ENCODE peak calls at places on chromosomes 11 and 22, in five cellular contexts. M, X, U, D and P are unnamed samples.

GRCh38 chr11:70191495-70192140 is 11.5 kb upstream of the FADD start:
- DNase-seq in M (peak), X (peak), U (peak), D (no peak), P (peak)

GRCh38 chr11:115990004-115990447 is 485.8 kb upstream of the CADM1 start:
- DNase-seq in M (no peak), X (no peak), U (peak), D (no peak), P (no peak)

GRCh38 chr22:29882716-29883044 is 294 bp upstream of the MTMR3 start:
- DNase-seq in M (no peak), X (no peak), U (no peak), D (no peak), P (no peak)

GRCh38 chr22:28116261-28116673 is 197.2 kb upstream of the PITPNB start:
- DNase-seq in M (no peak), X (no peak), U (no peak), D (no peak), P (no peak)

GRCh38 chr11:6655020-6655789 is 404 bp downstream of the DCHS1 start:
- DNase-seq in M (no peak), X (no peak), U (no peak), D (no peak), P (no peak)

GRCh38 chr11:8282621-8283509 is 19.2 kb upstream of the LMO1 start:
- DNase-seq in M (no peak), X (no peak), U (no peak), D (no peak), P (no peak)

GRCh38 chr22:38034278-38034882 is 22.8 kb upstream of the PICK1 start:
- DNase-seq in M (peak), X (peak), U (peak), D (peak), P (peak)

GRCh38 chr11:540583-541432 is 3.5 kb downstream of the LRRC56 start:
- DNase-seq in M (no peak), X (no peak), U (no peak), D (no peak), P (no peak)

GRCh38 chr11:128502736-128503135 is 84.6 kb downstream of the ETS1 start:
- DNase-seq in M (no peak), X (no peak), U (no peak), D (no peak), P (no peak)

GRCh38 chr22:41447435-41448188 is 1.0 kb upstream of the TOB2 start:
- DNase-seq in M (no peak), X (no peak), U (peak), D (no peak), P (peak)

GRCh38 chr11:67272327-67273259 is 6.3 kb downstream of the GRK2 start:
- DNase-seq in M (no peak), X (no peak), U (no peak), D (no peak), P (no peak)

GRCh38 chr22:29587938-29588699 is 7.2 kb upstream of the NIPSNAP1 start:
- DNase-seq in M (no peak), X (no peak), U (no peak), D (no peak), P (peak)

GRCh38 chr22:46040471-46041465 is 63.8 kb upstream of the WNT7B start:
- DNase-seq in M (no peak), X (no peak), U (no peak), D (no peak), P (no peak)

GRCh38 chr22:48596111-48596860 is 1231.4 kb downstream of the BRD1 start:
- DNase-seq in M (no peak), X (no peak), U (no peak), D (no peak), P (no peak)

GRCh38 chr22:32764330-32765116 is 37.0 kb upstream of the TIMP3 start:
- DNase-seq in M (no peak), X (no peak), U (peak), D (no peak), P (no peak)

GRCh38 chr11:83292709-83293435 is 6.7 kb upstream of the CCDC90B start:
- DNase-seq in M (peak), X (peak), U (peak), D (no peak), P (peak)

GRCh38 chr22:37457093-37457893 is 28.9 kb downstream of the MFNG start:
- DNase-seq in M (peak), X (peak), U (peak), D (peak), P (peak)

GRCh38 chr11:14443642-14444041 is 56.0 kb downstream of the COPB1 start:
- DNase-seq in M (no peak), X (no peak), U (peak), D (no peak), P (peak)

GRCh38 chr22:31212783-31213626 is 907 bp downstream of the LIMK2 start:
- DNase-seq in M (no peak), X (no peak), U (peak), D (no peak), P (no peak)

GRCh38 chr11:72826191-72826941 is 12.2 kb downstream of the ATG16L2 start:
- DNase-seq in M (no peak), X (no peak), U (no peak), D (no peak), P (no peak)

GRCh38 chr11:78216571-78217287 is 28.0 kb downstream of the USP35 start:
- DNase-seq in M (no peak), X (no peak), U (peak), D (no peak), P (no peak)

GRCh38 chr11:128400382-128401203 is 186.8 kb downstream of the ETS1 start:
- DNase-seq in M (no peak), X (no peak), U (no peak), D (no peak), P (no peak)

GRCh38 chr11:92349478-92350156 is 125.0 kb downstream of the FAT3 start:
- DNase-seq in M (no peak), X (no peak), U (no peak), D (no peak), P (no peak)

GRCh38 chr11:61910473-61911123 is 6.8 kb downstream of the RAB3IL1 start:
- DNase-seq in M (no peak), X (no peak), U (no peak), D (no peak), P (no peak)

GRCh38 chr22:42066937-42067336 is 3.7 kb downstream of the NAGA start:
- DNase-seq in M (no peak), X (no peak), U (no peak), D (no peak), P (no peak)

GRCh38 chr11:131463162-131463561 is 92.7 kb downstream of the NTM start:
- DNase-seq in M (no peak), X (no peak), U (no peak), D (no peak), P (no peak)

GRCh38 chr11:88231894-88232482 is 56.7 kb upstream of the RAB38 start:
- DNase-seq in M (no peak), X (no peak), U (peak), D (no peak), P (peak)

GRCh38 chr11:47215366-47215925 is 672 bp downstream of the DDB2 start:
- DNase-seq in M (no peak), X (no peak), U (no peak), D (peak), P (peak)

GRCh38 chr22:36862251-36863242 is 1.7 kb downstream of the NCF4 start:
- DNase-seq in M (no peak), X (no peak), U (no peak), D (peak), P (no peak)

GRCh38 chr11:122661182-122661945 is 5.8 kb downstream of the UBASH3B start:
- DNase-seq in M (no peak), X (no peak), U (no peak), D (no peak), P (no peak)

GRCh38 chr22:17213976-17214375 is 5.3 kb downstream of the ADA2 start:
- DNase-seq in M (peak), X (no peak), U (peak), D (no peak), P (peak)

GRCh38 chr11:45993438-45994064 is 71.1 kb downstream of the LARGE2 start:
- DNase-seq in M (no peak), X (no peak), U (peak), D (no peak), P (no peak)

GRCh38 chr22:46053563-46054090 is 76.7 kb upstream of the WNT7B start:
- DNase-seq in M (no peak), X (no peak), U (no peak), D (no peak), P (no peak)

GRCh38 chr11:74138572-74138971 is 32.2 kb downstream of the C2CD3 start:
- DNase-seq in M (peak), X (no peak), U (peak), D (no peak), P (peak)

GRCh38 chr11:28176231-28176853 is 68.2 kb downstream of the METTL15 start:
- DNase-seq in M (peak), X (no peak), U (no peak), D (no peak), P (no peak)

GRCh38 chr11:103433380-103433779 is 324.2 kb downstream of the DYNC2H1 start:
- DNase-seq in M (no peak), X (no peak), U (no peak), D (no peak), P (no peak)

GRCh38 chr11:64000026-64000739 is 13.9 kb downstream of the OTUB1 start:
- DNase-seq in M (no peak), X (no peak), U (no peak), D (no peak), P (no peak)

GRCh38 chr11:96198466-96198808 is 144.6 kb downstream of the MAML2 start:
- DNase-seq in M (no peak), X (no peak), U (no peak), D (no peak), P (no peak)

GRCh38 chr11:104163100-104164027 is 583 bp downstream of the PDGFD start:
- DNase-seq in M (no peak), X (no peak), U (no peak), D (no peak), P (no peak)

GRCh38 chr11:125369808-125370207 is 126.3 kb downstream of the FEZ1 start:
- DNase-seq in M (no peak), X (no peak), U (no peak), D (no peak), P (no peak)

GRCh38 chr11:125368757-125369156 is 127.3 kb downstream of the FEZ1 start:
- DNase-seq in M (no peak), X (no peak), U (no peak), D (no peak), P (no peak)

GRCh38 chr11:125371451-125371935 is 124.6 kb downstream of the FEZ1 start:
- DNase-seq in M (no peak), X (peak), U (no peak), D (no peak), P (no peak)

GRCh38 chr11:125372088-125372487 is 124.0 kb downstream of the FEZ1 start:
- DNase-seq in M (no peak), X (no peak), U (no peak), D (no peak), P (no peak)

DNA sequence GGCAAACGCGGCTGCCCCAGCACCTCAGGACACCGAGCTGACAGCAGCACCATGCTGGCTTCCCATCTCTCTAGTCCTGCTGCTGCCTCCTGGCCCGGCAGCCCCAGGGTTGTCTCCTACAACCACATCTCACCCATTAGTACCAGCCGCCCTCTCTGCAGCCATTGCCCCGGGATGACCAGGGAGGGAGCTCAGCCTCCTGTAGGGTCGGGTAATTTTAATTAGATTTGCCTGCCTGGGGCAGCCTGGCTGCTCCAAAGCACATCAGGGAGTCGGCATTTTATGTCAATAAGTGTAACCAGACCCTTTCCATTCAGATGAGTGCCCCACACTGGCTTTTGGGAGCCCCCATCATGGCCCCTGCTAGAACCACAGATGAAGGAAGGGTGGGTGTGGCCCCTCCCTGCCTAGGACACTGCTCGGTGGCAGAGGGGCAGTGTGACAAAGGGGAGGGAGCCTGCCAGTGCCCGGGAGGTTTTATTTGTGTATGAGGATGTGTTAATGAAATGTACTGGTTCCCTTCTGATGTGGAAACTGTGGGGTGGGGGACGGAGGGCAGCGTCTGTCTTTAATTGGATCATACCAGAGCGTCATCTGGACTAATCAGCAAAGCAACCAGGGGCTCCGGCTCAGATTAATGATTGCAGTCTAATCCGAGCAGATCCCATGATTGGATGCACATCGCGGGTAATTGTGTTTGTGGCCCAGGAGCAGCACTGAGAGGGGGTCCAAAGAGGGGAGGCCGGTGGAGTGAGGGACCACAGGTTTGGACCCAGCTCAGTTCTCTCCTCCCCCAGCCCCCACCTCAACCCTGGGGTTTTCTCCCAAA is 125.3 kb downstream of the FEZ1 start:
- DNase-seq in M (no peak), X (no peak), U (no peak), D (no peak), P (no peak)
- TF ChIP-seq ZNF274 in M (no peak), X (no peak), U (no peak), D (no peak), P (no peak)

DNA sequence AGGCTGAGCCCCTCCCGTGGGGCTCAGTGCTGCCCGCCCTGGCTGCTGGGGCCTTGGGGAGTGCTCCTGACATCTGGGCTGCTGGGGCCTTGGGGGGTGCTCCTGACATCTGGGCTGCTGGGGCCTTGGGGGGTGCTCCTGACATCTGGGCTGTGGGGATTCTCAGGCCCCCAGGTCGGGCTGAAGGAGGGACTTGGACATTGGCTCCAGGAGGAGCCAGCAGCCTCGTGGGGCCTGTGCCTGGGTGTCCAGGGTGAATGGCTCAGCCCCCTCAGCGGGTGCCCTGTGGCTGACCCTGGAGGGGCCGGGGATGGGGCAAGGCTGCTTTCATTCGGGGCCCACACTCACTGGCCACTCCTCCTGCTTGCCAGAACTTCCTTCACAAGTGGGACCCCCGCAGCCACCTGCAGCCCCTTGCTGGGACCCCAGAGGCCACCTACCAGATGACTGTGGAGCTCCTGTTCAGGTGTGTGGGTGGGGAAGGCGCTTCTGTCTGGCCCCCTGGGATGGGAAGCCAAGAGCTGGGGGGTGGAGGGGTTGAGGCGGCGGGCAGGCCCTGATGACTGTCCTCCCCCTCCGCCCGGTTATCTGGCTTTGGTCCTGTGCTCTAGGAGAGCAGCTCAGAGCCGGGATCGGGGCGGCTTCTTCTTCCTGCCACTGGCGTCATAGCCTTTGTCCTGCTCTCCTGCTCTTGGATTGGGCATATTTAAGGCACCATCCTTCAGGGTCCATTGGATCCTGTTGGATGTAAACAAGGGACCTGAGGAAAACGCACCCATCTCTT is 38.2 kb downstream of the TPCN2 start:
- DNase-seq in M (no peak), X (no peak), U (no peak), D (no peak), P (no peak)
- TF ChIP-seq POLR2A in M (no peak), X (no peak), U (no peak), D (no peak), P (no peak)

GRCh38 chr22:20536590-20537324 is 29.3 kb downstream of the MED15 start:
- DNase-seq in M (no peak), X (no peak), U (no peak), D (no peak), P (no peak)
- TF ChIP-seq ZNF274 in M (no peak), X (no peak), U (no peak), D (no peak), P (no peak)

DNA sequence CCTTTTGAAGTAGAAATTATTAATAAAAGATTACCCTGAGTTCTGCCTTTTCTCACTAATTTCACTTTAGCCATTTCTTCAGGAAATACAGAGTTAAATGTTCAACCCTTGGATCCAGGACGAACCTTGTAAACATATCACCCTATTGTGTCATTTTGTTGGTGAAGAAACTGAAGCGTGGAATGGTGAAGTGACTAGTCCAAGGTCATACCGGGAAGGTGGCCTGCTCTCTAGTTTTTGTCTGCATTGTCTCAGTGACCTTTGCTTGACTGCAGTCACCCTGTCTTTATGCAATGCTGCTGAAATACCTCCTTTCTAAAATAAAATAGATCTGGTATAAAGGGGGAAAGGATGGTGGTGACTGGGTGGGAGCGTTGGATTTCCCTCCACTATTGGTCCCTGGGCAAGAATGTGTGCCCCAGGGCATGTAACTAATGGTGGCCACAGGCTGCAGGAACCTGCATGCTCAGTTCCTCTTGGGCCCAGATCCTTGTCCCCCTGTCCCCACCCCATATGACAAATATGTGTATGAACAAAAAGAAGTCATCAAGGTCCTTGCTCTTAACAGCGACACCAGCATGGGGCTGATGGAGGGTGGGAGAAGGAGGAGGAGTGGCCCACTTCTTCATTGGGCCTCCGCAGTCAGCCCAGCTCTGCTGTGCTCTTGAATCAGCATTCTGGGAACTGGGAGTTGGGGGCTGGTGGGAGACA is 977 bp upstream of the SORL1-AS1 start:
- DNase-seq in M (no peak), X (no peak), U (no peak), D (no peak), P (peak)
- TF ChIP-seq POLR2A in M (no peak), X (no peak), U (no peak), D (peak), P (no peak)